ENCODE peak calls at places on chromosomes 16 and 17, in five cellular contexts. T is cardiac muscle cell, O is OCI-LY7, H is mucosa of descending colon, D is heart right ventricle. X is an unnamed sample.

GRCh38 chr17:5200360-5200759 is 8.7 kb upstream of the ZNF594 start:
- DNase-seq in H (no peak), T (no peak), D (no peak), O (no peak), X (no peak)

GRCh38 chr17:59030811-59031210 is 75.9 kb downstream of the TRIM37 start:
- DNase-seq in O (no peak), D (no peak), T (no peak), H (no peak), X (no peak)

GRCh38 chr17:17726721-17727060 is 45.4 kb downstream of the RAI1 start:
- DNase-seq in T (no peak), O (no peak), H (no peak), D (no peak), X (no peak)

GRCh38 chr16:46976550-46976949 is 3.1 kb upstream of the DNAJA2 start:
- DNase-seq in O (peak), H (peak), D (no peak), T (no peak), X (no peak)

GRCh38 chr17:59853168-59853918 is 39.4 kb downstream of the TUBD1 start:
- DNase-seq in O (peak), T (peak), D (no peak), H (peak), X (no peak)

GRCh38 chr16:13923703-13924298 is 3.8 kb downstream of the ERCC4 start:
- DNase-seq in T (peak), O (peak), H (no peak), D (no peak), X (no peak)

GRCh38 chr16:13982446-13982845 is 62.5 kb downstream of the ERCC4 start:
- DNase-seq in O (no peak), T (peak), H (no peak), D (no peak), X (no peak)

GRCh38 chr17:49469831-49470568 is 25.1 kb upstream of the NGFR start:
- DNase-seq in T (no peak), D (no peak), H (no peak), O (no peak), X (no peak)

GRCh38 chr16:24986512-24987303 is 28.5 kb downstream of the ARHGAP17 start:
- DNase-seq in D (no peak), H (peak), O (no peak), T (peak), X (no peak)

GRCh38 chr17:83062011-83062817 is 17.2 kb upstream of the METRNL start:
- DNase-seq in O (no peak), D (peak), H (peak), T (no peak), X (no peak)

GRCh38 chr17:67049025-67049739 is 4.8 kb downstream of the CACNG1 start:
- DNase-seq in O (no peak), H (no peak), D (no peak), T (no peak), X (no peak)

GRCh38 chr17:79859676-79860615 is 20.7 kb upstream of the CBX4 start:
- DNase-seq in D (no peak), T (no peak), O (no peak), H (no peak), X (no peak)

GRCh38 chr17:79845601-79845949 is 6.3 kb upstream of the CBX4 start:
- DNase-seq in D (no peak), H (peak), O (no peak), T (peak), X (no peak)

GRCh38 chr16:56606688-56607618 is 1.4 kb upstream of the MT2A start:
- DNase-seq in D (peak), H (peak), O (no peak), T (peak), X (no peak)

GRCh38 chr16:75116081-75116910 is at the start of gene LDHD:
- DNase-seq in H (peak), O (no peak), T (peak), D (peak), X (no peak)

GRCh38 chr16:23496826-23497542 is 13.3 kb downstream of the GGA2 start:
- DNase-seq in D (no peak), O (no peak), T (peak), H (no peak), X (no peak)

GRCh38 chr17:155576-155975 is 18.2 kb downstream of the SCGB1C2 start:
- DNase-seq in D (no peak), T (no peak), H (no peak), O (no peak), X (no peak)

GRCh38 chr16:87850009-87851006 is 19.0 kb downstream of the SLC7A5 start:
- DNase-seq in H (peak), D (peak), T (peak), O (peak), X (no peak)

GRCh38 chr17:50310455-50311111 is 35.3 kb upstream of the XYLT2 start:
- DNase-seq in D (no peak), H (no peak), O (no peak), T (no peak), X (no peak)

GRCh38 chr16:8936421-8936820 is 27.3 kb downstream of the USP7 start:
- DNase-seq in H (peak), O (peak), D (no peak), T (peak), X (peak)

GRCh38 chr16:66166451-66166850 is 200.0 kb upstream of the CDH5 start:
- DNase-seq in H (no peak), O (no peak), D (no peak), T (peak), X (no peak)

GRCh38 chr16:10252155-10252554 is 69.9 kb upstream of the GRIN2A start:
- DNase-seq in D (no peak), O (no peak), T (no peak), H (no peak), X (no peak)

GRCh38 chr16:3266873-3267537 is 10.6 kb upstream of the MEFV start:
- DNase-seq in H (no peak), T (peak), D (no peak), O (peak), X (no peak)

DNA sequence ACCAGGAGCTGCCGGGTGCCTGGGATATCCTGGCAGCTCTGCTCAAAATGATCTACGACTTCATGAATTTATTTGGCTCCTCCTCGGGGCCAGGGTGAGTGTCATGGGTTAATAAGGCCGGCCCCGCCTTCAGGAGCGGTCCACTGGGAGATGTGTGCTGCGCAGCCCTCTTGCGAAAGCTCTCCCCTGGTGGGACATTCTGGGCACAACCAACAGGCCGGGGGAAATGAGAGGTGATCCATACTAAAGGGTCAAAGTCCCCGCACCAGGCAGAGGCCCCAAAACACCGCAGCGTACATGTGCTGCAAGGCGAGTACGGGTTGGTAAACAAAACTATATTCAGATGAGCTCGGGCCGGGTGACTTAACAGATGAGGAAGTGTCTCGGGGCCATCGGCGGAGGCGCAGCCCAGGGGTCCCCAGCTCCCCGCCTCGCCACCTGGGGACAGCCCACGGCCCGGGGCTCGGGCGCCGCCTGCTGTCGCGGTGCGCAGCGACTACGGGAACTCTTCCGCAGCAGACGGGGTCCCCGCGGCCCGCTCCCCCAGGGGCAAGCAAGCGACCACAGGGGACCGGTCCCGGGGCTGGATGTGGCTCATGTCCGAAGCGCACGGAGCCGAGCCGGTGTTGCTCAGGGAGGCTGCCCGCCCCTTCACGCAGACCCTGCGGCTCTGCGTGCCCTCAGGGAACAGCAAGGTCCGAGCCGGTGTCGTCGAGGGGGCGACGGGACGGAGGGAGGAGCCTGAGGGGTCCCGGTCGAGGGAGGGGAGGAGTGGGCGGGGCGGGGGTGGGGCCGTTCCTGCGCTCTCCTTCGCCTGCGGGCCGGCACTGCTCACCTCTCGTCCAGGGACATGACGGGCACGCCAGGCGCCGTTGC is at the start of gene RAB37:
- DNase-seq in H (no peak), T (peak), O (peak), D (no peak), X (no peak)
- H3K4me3 ChIP-seq in H (no peak), T (peak), O (peak), D (peak), X (peak)

DNA sequence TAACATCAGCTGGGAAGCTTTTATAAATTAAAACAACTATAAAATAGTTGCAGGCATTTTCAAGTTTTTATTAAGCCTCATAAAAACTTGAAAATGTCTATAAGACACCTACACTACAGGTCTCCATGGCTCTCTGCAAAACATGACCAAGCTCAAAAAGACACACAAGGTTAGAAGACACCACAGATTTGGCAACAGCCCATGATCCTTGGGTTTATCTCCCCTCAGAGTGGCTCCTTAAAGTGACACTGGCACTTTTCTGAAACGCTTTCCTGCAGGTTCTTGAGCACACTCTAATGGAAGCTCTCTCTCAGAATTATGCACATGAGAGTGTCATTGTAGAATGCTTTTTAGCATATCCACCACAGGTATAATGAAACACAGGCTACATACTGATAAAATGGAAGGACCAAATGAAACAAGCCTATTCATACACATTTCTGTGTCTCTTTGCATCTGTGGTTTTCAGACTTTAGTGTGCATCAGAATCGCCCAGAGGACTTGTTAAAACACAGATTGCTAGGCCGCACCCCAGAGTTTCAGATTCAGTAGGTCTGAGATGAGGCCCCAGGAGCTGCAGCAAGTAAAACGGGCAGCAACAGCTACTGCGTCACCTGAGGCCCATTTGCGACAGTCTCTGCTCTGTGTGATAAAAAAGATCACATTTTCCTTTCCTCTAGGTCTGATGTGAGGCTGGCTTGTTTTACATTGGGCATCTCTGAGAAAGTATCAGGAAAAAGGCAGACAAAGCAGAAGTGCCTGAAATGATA is 75.0 kb upstream of the WSB1 start:
- DNase-seq in T (no peak), O (no peak), D (no peak), H (no peak), X (no peak)
- H3K4me3 ChIP-seq in T (no peak), O (no peak), D (no peak), H (no peak), X (no peak)

DNA sequence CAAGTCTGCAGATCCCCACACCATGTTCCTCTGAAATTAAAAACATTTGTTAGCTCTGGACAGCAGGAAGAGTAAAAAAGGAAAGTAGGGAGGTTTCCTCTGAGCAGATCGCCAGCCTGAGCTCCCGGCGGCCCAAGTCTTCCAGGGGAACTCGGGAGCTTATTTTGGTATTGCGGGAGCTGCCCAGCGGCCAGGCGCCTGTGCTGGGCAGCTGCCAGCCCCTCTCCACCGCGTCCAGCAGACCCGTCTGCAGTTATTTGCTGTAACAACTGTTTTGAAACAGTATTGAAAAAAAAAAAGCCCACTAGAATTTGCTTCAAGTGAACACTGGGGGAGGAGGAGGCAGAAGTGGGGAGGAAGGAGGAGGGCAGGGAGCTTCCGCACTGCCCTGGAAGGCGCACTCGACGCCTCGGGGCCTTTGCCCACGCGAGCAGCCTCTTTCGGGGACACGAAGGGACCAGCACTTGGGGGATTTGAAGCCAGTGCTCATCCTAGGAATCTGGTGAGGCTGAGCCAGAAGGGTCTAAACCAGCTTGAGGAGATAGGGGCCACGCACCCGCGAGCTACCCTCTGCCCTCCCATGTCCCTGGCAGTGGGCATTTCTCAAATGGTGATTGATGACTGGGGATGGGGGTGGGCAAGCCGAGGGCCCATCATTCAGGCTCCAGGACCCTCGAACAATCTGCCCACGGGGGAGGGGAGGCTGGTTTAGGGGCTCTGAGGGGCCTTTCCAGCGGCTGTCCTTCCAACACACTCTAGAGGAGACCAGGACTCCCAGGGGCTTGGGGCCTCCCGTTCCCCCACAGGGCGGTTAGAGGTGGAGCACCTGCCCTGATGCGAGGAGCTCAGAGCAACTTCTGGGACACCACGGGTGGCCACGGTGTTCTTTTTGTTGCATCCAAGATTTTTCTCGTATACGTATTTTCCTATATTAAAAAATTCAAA is 3.0 kb upstream of the BAHCC1 start:
- DNase-seq in D (no peak), O (no peak), T (peak), H (no peak), X (no peak)
- H3K4me3 ChIP-seq in D (peak), O (peak), T (peak), H (no peak), X (no peak)

DNA sequence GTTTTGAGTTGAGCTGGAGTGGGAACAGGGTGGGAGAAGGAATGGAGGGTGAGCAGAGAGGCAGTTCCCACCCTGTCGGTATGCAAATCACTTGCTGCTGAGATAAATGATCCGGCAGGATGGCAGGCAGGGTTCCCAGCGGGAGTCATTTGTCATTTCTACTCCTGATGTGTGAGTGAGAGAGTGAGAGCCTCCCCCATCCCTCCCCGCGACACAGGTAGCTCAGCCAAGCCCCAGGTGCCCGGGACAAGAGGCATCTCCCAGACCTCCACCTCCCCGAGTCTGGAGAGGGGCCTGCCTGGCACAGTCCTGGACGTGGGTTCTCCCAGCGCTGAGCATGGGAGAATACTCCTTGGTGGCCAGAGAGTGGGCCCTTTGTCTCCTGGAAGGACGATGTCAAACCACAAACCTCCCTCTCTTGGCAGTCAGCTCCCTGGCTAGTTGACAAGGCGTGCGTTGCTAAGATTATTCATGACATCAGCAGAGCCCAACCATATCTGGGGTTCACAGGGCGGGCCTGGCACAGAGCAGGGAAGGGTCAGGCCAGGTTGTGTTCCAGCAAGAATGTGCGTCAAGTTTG is 33.7 kb upstream of the TNRC6C start:
- DNase-seq in T (peak), D (peak), O (no peak), H (peak), X (peak)
- H3K4me3 ChIP-seq in T (no peak), D (no peak), O (no peak), H (no peak), X (no peak)

GRCh38 chr16:20916289-20916688 is 15.7 kb downstream of the LYRM1 start:
- DNase-seq in H (no peak), D (no peak), T (no peak), O (no peak), X (no peak)
- H3K4me3 ChIP-seq in H (no peak), D (no peak), T (no peak), O (no peak), X (no peak)

GRCh38 chr16:2046889-2047329 is 725 bp downstream of the NTHL1 start:
- DNase-seq in H (no peak), O (no peak), T (no peak), D (no peak), X (no peak)

GRCh38 chr16:2047330-2048115 is at the start of the genes NTHL1 and TSC2:
- DNase-seq in T (peak), O (peak), D (peak), H (peak), X (peak)

GRCh38 chr16:2048116-2048543 is 345 bp downstream of the TSC2 start:
- DNase-seq in H (no peak), T (no peak), D (no peak), O (no peak), X (no peak)

GRCh38 chr16:2044541-2044940 is 3.1 kb downstream of the NTHL1 start:
- DNase-seq in O (no peak), D (no peak), T (no peak), H (no peak), X (no peak)

GRCh38 chr16:2046125-2046888 is 1.3 kb downstream of the NTHL1 start:
- DNase-seq in H (no peak), D (no peak), O (no peak), T (no peak), X (no peak)
- H3K4me3 ChIP-seq in H (no peak), D (peak), O (peak), T (no peak), X (no peak)

GRCh38 chr17:35774499-35774898 is 13.8 kb downstream of the C17orf50 start:
- DNase-seq in H (peak), T (peak), D (peak), O (no peak), X (no peak)

GRCh38 chr17:35775039-35775438 is 14.4 kb downstream of the C17orf50 start:
- DNase-seq in H (no peak), D (no peak), O (no peak), T (no peak), X (no peak)

GRCh38 chr17:35773674-35774425 is 13.2 kb downstream of the C17orf50 start:
- DNase-seq in H (no peak), T (no peak), O (no peak), D (no peak), X (no peak)

GRCh38 chr17:35773129-35773528 is 12.4 kb downstream of the C17orf50 start:
- DNase-seq in T (no peak), D (no peak), H (no peak), O (no peak), X (no peak)

DNA sequence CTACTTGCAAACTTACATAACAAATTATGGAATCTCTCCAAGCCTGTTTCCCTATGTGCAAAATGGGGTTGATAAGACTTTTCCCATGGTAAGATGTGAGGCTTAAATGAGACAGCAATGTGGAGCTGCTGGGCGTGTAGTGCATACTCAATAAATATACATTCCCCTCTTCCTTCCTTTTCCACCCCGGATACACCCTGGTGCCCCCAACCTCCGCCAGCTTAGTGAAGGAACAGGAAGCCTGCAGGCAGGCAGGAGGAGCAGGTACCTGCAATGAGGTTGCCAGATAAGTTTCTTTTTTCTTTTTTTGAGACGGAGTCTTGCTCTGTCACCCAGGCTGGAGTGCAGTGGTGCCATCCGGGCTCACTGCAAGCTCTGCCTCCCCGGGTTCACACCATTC is 14.9 kb downstream of the C17orf50 start:
- DNase-seq in D (no peak), O (no peak), H (no peak), T (peak), X (no peak)
- H3K4me3 ChIP-seq in D (no peak), O (no peak), H (no peak), T (no peak), X (no peak)

GRCh38 chr17:81978901-81979298 is 1.5 kb downstream of the ASPSCR1 start:
- DNase-seq in O (no peak), T (no peak), H (no peak), D (no peak), X (no peak)
- H3K4me3 ChIP-seq in O (peak), T (no peak), H (no peak), D (no peak), X (no peak)

GRCh38 chr17:29346462-29346861 is 43.7 kb upstream of the TAOK1 start:
- DNase-seq in H (no peak), O (no peak), D (no peak), T (no peak), X (no peak)

GRCh38 chr17:29345066-29345465 is 45.1 kb upstream of the TAOK1 start:
- DNase-seq in O (no peak), T (no peak), D (no peak), H (no peak), X (no peak)

GRCh38 chr17:29349409-29349808 is 40.8 kb upstream of the TAOK1 start:
- DNase-seq in T (peak), O (no peak), D (no peak), H (no peak), X (no peak)

GRCh38 chr17:29344201-29344856 is 45.8 kb upstream of the TAOK1 start:
- DNase-seq in T (no peak), O (no peak), D (no peak), H (no peak), X (no peak)

GRCh38 chr17:29347831-29348281 is 42.3 kb upstream of the TAOK1 start:
- DNase-seq in H (no peak), D (no peak), O (no peak), T (peak), X (no peak)
- H3K4me3 ChIP-seq in H (no peak), D (no peak), O (no peak), T (no peak), X (no peak)